ENCODE peak calls at places on chromosomes 4 and X, in five cellular contexts. U is neuronal stem cell, J is astrocyte, I is lower lobe of right lung, C is H9. E is an unnamed sample. For H3K4me1, the result is how much of the 10 kb centered on the place peaks cover.

GRCh38 chr4:140243345-140243753 is 89.4 kb upstream of the MAML3 start:
- DNase-seq in U (no peak), J (no peak), I (peak), C (no peak), E (no peak)

GRCh38 chr4:127783026-127783769 is 1.1 kb downstream of the HSPA4L start:
- DNase-seq in U (peak), J (peak), I (peak), C (peak), E (no peak)

GRCh38 chr4:7294176-7294756 is 101.9 kb downstream of the SORCS2 start:
- DNase-seq in U (no peak), J (no peak), I (no peak), C (no peak), E (no peak)

GRCh38 chrX:22577181-22577580 is 304.5 kb downstream of the CBLL2 start:
- DNase-seq in U (no peak), J (peak), I (no peak), C (no peak), E (no peak)

GRCh38 chr4:55397024-55397520 is 1.3 kb downstream of the TMEM165 start:
- DNase-seq in U (no peak), J (peak), I (no peak), C (no peak), E (no peak)

GRCh38 chrX:16826207-16826606 is 39.9 kb downstream of the TXLNG start:
- DNase-seq in U (no peak), J (peak), I (no peak), C (no peak), E (no peak)

GRCh38 chr4:78610546-78611214 is 59.1 kb downstream of the ANXA3 start:
- DNase-seq in U (no peak), J (peak), I (no peak), C (no peak), E (no peak)

GRCh38 chrX:11724122-11725017 is 33.7 kb upstream of the MSL3 start:
- DNase-seq in U (peak), J (peak), I (no peak), C (no peak), E (no peak)

GRCh38 chr4:110904435-110905050 is 281.7 kb upstream of the PITX2 start:
- DNase-seq in U (no peak), J (no peak), I (no peak), C (no peak), E (no peak)

GRCh38 chrX:19628006-19628575 is 112.8 kb upstream of the MAP3K15 start:
- DNase-seq in U (no peak), J (peak), I (no peak), C (no peak), E (no peak)

GRCh38 chr4:4496604-4497372 is 45.1 kb downstream of the STX18 start:
- DNase-seq in U (no peak), J (no peak), I (no peak), C (no peak), E (no peak)

GRCh38 chr4:107380836-107381438 is 339.1 kb downstream of the PAPSS1 start:
- DNase-seq in U (no peak), J (no peak), I (no peak), C (no peak), E (no peak)

GRCh38 chr4:5824635-5825034 is 68.3 kb downstream of the CRMP1 start:
- DNase-seq in U (no peak), J (no peak), I (no peak), C (no peak), E (no peak)

GRCh38 chrX:1392376-1393130 is 640 bp upstream of the SLC25A6 start:
- DNase-seq in U (no peak), J (peak), I (no peak), C (peak), E (no peak)

GRCh38 chr4:54661686-54662085 is 3.9 kb downstream of the KIT start:
- DNase-seq in U (no peak), J (peak), I (no peak), C (no peak), E (no peak)

GRCh38 chr4:71243434-71243833 is 95.4 kb upstream of the SLC4A4 start:
- DNase-seq in U (no peak), J (no peak), I (no peak), C (no peak), E (no peak)

GRCh38 chrX:3206314-3206713 is 140.1 kb downstream of the MXRA5 start:
- DNase-seq in U (no peak), J (no peak), I (no peak), C (no peak), E (no peak)

GRCh38 chr4:156495836-156496235 is 475.8 kb downstream of the PDGFC start:
- DNase-seq in U (no peak), J (no peak), I (no peak), C (no peak), E (no peak)

GRCh38 chrX:9431281-9431680 is 33.6 kb upstream of the TBL1X start:
- DNase-seq in U (no peak), J (no peak), I (no peak), C (no peak), E (no peak)

GRCh38 chrX:131821945-131822622 is 201.0 kb upstream of the STK26 start:
- DNase-seq in U (no peak), J (peak), I (no peak), C (no peak), E (no peak)

GRCh38 chr4:3760833-3761232 is 5.4 kb upstream of the ADRA2C start:
- DNase-seq in U (no peak), J (no peak), I (no peak), C (no peak), E (no peak)

GRCh38 chrX:70032797-70033196 is 16.9 kb downstream of the AWAT2 start:
- DNase-seq in U (no peak), J (no peak), I (no peak), C (no peak), E (no peak)

GRCh38 chr4:112147697-112148096 is 2.4 kb downstream of the FAM241A start:
- DNase-seq in U (no peak), J (no peak), I (no peak), C (no peak), E (no peak)

GRCh38 chr4:112142152-112142551 is 3.1 kb upstream of the FAM241A start:
- DNase-seq in U (no peak), J (no peak), I (no peak), C (no peak), E (no peak)

GRCh38 chr4:112145820-112146813 is 863 bp downstream of the FAM241A start:
- DNase-seq in U (peak), J (peak), I (peak), C (peak), E (no peak)

GRCh38 chr4:112144546-112145325 is 518 bp upstream of the FAM241A start:
- DNase-seq in U (no peak), J (no peak), I (peak), C (no peak), E (no peak)

DNA sequence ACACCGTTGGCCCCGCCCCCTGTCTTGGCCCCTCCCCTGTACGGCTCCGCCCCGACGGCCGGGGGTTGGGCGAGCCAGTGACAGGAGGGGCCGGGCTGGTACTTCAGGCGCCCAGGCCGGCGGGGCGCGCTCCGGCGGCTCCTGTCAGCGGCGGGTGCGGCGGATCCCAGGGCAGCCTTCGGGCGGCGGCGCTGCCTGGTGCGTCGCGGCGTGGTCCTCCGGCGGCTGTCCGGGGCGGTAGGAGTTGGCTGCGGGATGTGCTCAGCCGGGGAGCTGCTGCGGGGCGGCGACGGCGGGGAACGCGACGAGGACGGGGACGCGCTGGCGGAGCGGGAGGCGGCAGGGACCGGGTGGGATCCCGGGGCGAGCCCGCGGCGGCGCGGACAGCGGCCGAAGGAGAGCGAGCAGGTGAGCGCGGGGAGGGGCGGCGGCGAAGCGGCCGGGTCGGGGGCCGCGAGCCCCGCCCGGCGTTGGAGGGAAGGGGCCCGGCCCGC is at the start of gene FAM241A:
- DNase-seq in U (peak), J (peak), I (peak), C (peak), E (no peak)
- H3K4me1 ChIP-seq in U (under half), J (under half), I (under half), C (under half), E (under half)

GRCh38 chr4:183989931-183990330 is 84.8 kb downstream of the STOX2 start:
- DNase-seq in U (no peak), J (no peak), I (no peak), C (no peak), E (no peak)
- H3K27ac ChIP-seq in U (no peak), J (no peak), I (no peak), C (no peak), E (no peak)

DNA sequence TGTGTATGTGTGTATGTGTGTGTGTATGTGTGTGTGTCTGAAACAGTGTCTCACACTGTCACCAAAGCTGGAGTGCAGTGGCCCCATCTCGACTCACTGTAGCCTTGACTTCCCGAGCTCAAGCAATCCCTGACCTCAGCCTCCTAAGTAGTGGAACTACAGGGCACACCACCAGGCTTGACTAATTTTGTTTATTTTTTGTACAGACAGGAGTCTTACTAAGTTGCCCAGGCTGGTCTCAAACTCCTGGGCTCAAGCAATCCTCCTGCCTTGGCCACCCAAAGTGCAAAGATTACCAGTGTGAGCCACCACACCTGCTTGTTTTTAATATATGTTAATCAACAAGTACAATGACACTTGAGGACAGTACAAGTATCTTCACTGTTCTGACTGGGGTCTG is 92.4 kb downstream of the APBB2 start:
- DNase-seq in U (no peak), J (no peak), I (no peak), C (no peak), E (no peak)
- H3K4me1 ChIP-seq in U (under half), J (under half), I (under half), C (under half), E (under half)

GRCh38 chr4:42638276-42638675 is 18.6 kb downstream of the ATP8A1 start:
- DNase-seq in U (no peak), J (no peak), I (no peak), C (no peak), E (no peak)
- H3K27ac ChIP-seq in U (no peak), J (no peak), I (no peak), C (no peak), E (no peak)

GRCh38 chr4:77395481-77395880 is 210.1 kb upstream of the CXCL13 start:
- DNase-seq in U (no peak), J (no peak), I (no peak), C (no peak), E (no peak)
- H3K4me1 ChIP-seq in U (under half), J (under half), I (under half), C (under half), E (under half)

GRCh38 chr4:144667500-144667899 is 21.5 kb downstream of the HHIP start:
- DNase-seq in U (no peak), J (peak), I (no peak), C (no peak), E (no peak)
- H3K27ac ChIP-seq in U (no peak), J (no peak), I (no peak), C (no peak), E (no peak)

DNA sequence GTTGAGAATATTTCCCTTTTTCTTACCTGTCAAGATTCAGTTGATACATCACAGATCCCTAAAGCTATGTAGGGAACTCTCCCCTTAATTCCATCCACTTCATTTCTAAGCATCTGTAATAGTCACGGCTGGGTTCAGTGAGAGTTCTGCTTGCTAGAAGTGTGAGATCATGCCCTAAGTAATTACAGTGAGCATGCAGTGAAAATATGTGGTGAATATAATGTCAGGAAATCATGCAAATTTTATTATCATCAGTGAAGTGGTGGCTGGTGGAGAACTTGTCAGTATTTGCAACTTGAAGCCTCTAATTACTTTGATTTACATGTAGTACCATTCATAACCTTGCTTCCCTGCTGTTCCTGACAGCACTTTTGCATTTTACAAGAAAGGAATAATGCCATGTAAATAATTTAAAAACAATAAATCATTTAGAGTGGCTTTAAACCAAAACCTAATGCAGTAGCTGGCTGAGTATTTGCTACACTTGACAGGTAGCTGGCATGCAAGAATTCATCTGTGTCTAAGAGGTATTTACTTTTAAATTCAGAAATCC is 28.3 kb upstream of the CFAP299 start:
- DNase-seq in U (no peak), J (peak), I (no peak), C (no peak), E (no peak)
- H3K4me1 ChIP-seq in U (under half), J (half or more), I (under half), C (under half), E (under half)

GRCh38 chr4:90317785-90318184 is 190.6 kb downstream of the CCSER1 start:
- DNase-seq in U (no peak), J (peak), I (no peak), C (no peak), E (no peak)
- H3K27ac ChIP-seq in U (no peak), J (peak), I (no peak), C (no peak), E (no peak)

GRCh38 chr4:108838451-108838850 is 75.6 kb upstream of the ETNPPL start:
- DNase-seq in U (no peak), J (no peak), I (no peak), C (no peak), E (no peak)
- H3K4me1 ChIP-seq in U (under half), J (under half), I (under half), C (under half), E (under half)

E was measured in iPS DF 6.9.